ENCODE peak calls at places on chromosomes 13 and 19, in nine cellular contexts. A is IMR-90; V is fibroblast of pulmonary artery; Z is astrocyte of the spinal cord; R is lower lobe of right lung; K is lung; G is GM23338; I is CD8-positive, alpha-beta memory T cell; Q is fibroblast of the aortic adventitia. F is an unnamed sample.
A peak's percentile ranks its signal among the peaks of the same experiment; 100 is the strongest.

GRCh38 chr13:40355126-40355719 is 311.2 kb downstream of the FOXO1 start:
- DNase-seq in A (no peak), Z (no peak), G (no peak), K (no peak), Q (no peak), V (no peak), I (no peak), R (no peak), F (no peak)

GRCh38 chr19:56309511-56310185 is 5.0 kb downstream of the ZSCAN5A start:
- DNase-seq in I (peak; percentile 30), K (peak; percentile 49), G (peak; percentile 90), V (peak; percentile 40), Z (peak; percentile 9), A (peak; percentile 4), R (peak; percentile 81), Q (peak; percentile 7), F (no peak)

GRCh38 chr13:74316531-74316930 is 182.3 kb upstream of the KLF12 start:
- DNase-seq in Q (no peak), Z (no peak), A (peak; percentile 1), G (no peak), V (peak; percentile 25), R (no peak), I (no peak), K (no peak), F (no peak)

GRCh38 chr13:103236213-103236612 is 170.0 kb upstream of the SLC10A2 start:
- DNase-seq in V (peak; percentile 36), I (no peak), A (no peak), K (no peak), G (peak; percentile 3), Z (peak; percentile 9), R (no peak), Q (peak; percentile 18), F (no peak)

GRCh38 chr13:36778083-36778671 is 40.8 kb upstream of the RFXAP start:
- DNase-seq in K (no peak), Q (peak; percentile 23), G (peak; percentile 65), A (peak; percentile 74), R (no peak), V (peak; percentile 22), I (no peak), Z (peak; percentile 63), F (no peak)

GRCh38 chr19:15279326-15279904 is 47.2 kb upstream of the EPHX3 start:
- DNase-seq in I (no peak), V (no peak), Q (no peak), R (no peak), Z (no peak), K (no peak), A (no peak), G (no peak), F (no peak)

GRCh38 chr13:79508224-79508961 is 27.4 kb downstream of the NDFIP2 start:
- DNase-seq in K (no peak), Q (peak; percentile 22), G (no peak), V (peak; percentile 7), A (no peak), R (no peak), Z (no peak), I (no peak), F (no peak)

GRCh38 chr19:18637644-18638630 is 1.1 kb downstream of the KLHL26 start:
- DNase-seq in R (no peak), V (no peak), K (peak; percentile 54), Q (no peak), Z (no peak), G (peak; percentile 54), I (no peak), A (no peak), F (no peak)

GRCh38 chr19:32691952-32692726 is 518 bp downstream of the NUDT19 start:
- DNase-seq in Q (peak; percentile 66), R (peak; percentile 87), Z (peak; percentile 62), I (peak; percentile 37), A (peak; percentile 69), V (peak; percentile 72), K (peak; percentile 74), G (peak; percentile 65), F (no peak)

GRCh38 chr13:48562296-48563066 is 29.6 kb upstream of the RCBTB2 start:
- DNase-seq in Q (no peak), I (peak; percentile 38), K (no peak), A (no peak), R (no peak), Z (no peak), V (no peak), G (no peak), F (no peak)

GRCh38 chr13:41674246-41674645 is 216.9 kb downstream of the RGCC start:
- DNase-seq in A (no peak), G (no peak), Q (no peak), R (no peak), K (no peak), Z (no peak), I (no peak), V (no peak), F (no peak)

GRCh38 chr19:6501740-6502648 is at the start of gene TUBB4A:
- DNase-seq in V (no peak), Z (no peak), G (peak; percentile 62), R (no peak), K (no peak), A (no peak), Q (no peak), I (no peak), F (no peak)

GRCh38 chr19:46784262-46785053 is 3.9 kb downstream of the SLC1A5 start:
- DNase-seq in G (peak; percentile 82), I (no peak), Q (peak; percentile 97), R (peak; percentile 88), K (peak; percentile 90), A (peak; percentile 95), V (peak; percentile 90), Z (peak; percentile 91), F (peak; percentile 71)

GRCh38 chr19:46782355-46783019 is 5.9 kb downstream of the SLC1A5 start:
- DNase-seq in Q (no peak), A (no peak), R (no peak), I (no peak), G (no peak), K (no peak), V (no peak), Z (no peak), F (no peak)

GRCh38 chr19:46785980-46786235 is 2.5 kb downstream of the SLC1A5 start:
- DNase-seq in V (no peak), Q (no peak), G (no peak), K (no peak), I (no peak), Z (no peak), A (no peak), R (no peak), F (no peak)

GRCh38 chr19:46785054-46785979 is 3.1 kb downstream of the SLC1A5 start:
- DNase-seq in Z (no peak), Q (peak; percentile 56), I (no peak), K (no peak), A (peak; percentile 38), V (no peak), R (no peak), G (no peak), F (no peak)

GRCh38 chr19:46783670-46784069 is 4.7 kb downstream of the SLC1A5 start:
- DNase-seq in Z (no peak), A (no peak), G (no peak), Q (no peak), I (no peak), R (no peak), V (no peak), K (no peak), F (no peak)
- H3K4me3 ChIP-seq in Z (peak overlapping the region; percentile 88), A (peak overlapping the region; percentile 36), G (peak overlapping the region; percentile 98), Q (peak overlapping the region; percentile 96), I (no peak overlapping the region), R (peak overlapping the region; percentile 86), V (peak overlapping the region; percentile 87), K (no peak overlapping the region), F (no peak overlapping the region)

GRCh38 chr19:916645-917322 is 349 bp upstream of the KISS1R start:
- DNase-seq in G (peak; percentile 69), A (no peak), I (no peak), Z (no peak), V (no peak), Q (no peak), K (no peak), R (no peak), F (no peak)
- H3K4me3 ChIP-seq in G (peak overlapping the region; percentile 72), A (no peak overlapping the region), I (no peak overlapping the region), Z (no peak overlapping the region), V (no peak overlapping the region), Q (no peak overlapping the region), K (no peak overlapping the region), R (peak overlapping the region; percentile 47), F (peak overlapping the region; percentile 22)

GRCh38 chr19:3065675-3066357 is 3.5 kb upstream of the TLE5 start:
- DNase-seq in I (no peak), Z (no peak), A (no peak), Q (no peak), R (no peak), V (no peak), K (no peak), G (no peak), F (no peak)
- H3K4me3 ChIP-seq in I (no peak overlapping the region), Z (no peak overlapping the region), A (no peak overlapping the region), Q (no peak overlapping the region), R (no peak overlapping the region), V (no peak overlapping the region), K (no peak overlapping the region), G (no peak overlapping the region), F (no peak overlapping the region)

GRCh38 chr19:2015611-2015950 is at the start of gene BTBD2:
- DNase-seq in I (peak; percentile 28), Q (peak; percentile 93), G (peak; percentile 70), A (peak; percentile 84), V (peak; percentile 87), R (peak; percentile 51), Z (peak; percentile 79), K (peak; percentile 67), F (no peak)

GRCh38 chr19:2013683-2013961 is 1.9 kb downstream of the BTBD2 start:
- DNase-seq in G (no peak), K (no peak), R (no peak), Z (no peak), A (no peak), V (no peak), Q (no peak), I (no peak), F (no peak)

GRCh38 chr19:2016041-2016807 is 710 bp upstream of the BTBD2 start:
- DNase-seq in G (peak; percentile 67), R (peak; percentile 77), Q (peak; percentile 89), K (peak; percentile 84), V (peak; percentile 86), Z (peak; percentile 80), I (peak; percentile 35), A (peak; percentile 81), F (no peak)

GRCh38 chr19:2014081-2014693 is 1.3 kb downstream of the BTBD2 start:
- DNase-seq in R (peak; percentile 45), A (no peak), Z (no peak), Q (no peak), V (no peak), I (no peak), K (no peak), G (no peak), F (no peak)

DNA sequence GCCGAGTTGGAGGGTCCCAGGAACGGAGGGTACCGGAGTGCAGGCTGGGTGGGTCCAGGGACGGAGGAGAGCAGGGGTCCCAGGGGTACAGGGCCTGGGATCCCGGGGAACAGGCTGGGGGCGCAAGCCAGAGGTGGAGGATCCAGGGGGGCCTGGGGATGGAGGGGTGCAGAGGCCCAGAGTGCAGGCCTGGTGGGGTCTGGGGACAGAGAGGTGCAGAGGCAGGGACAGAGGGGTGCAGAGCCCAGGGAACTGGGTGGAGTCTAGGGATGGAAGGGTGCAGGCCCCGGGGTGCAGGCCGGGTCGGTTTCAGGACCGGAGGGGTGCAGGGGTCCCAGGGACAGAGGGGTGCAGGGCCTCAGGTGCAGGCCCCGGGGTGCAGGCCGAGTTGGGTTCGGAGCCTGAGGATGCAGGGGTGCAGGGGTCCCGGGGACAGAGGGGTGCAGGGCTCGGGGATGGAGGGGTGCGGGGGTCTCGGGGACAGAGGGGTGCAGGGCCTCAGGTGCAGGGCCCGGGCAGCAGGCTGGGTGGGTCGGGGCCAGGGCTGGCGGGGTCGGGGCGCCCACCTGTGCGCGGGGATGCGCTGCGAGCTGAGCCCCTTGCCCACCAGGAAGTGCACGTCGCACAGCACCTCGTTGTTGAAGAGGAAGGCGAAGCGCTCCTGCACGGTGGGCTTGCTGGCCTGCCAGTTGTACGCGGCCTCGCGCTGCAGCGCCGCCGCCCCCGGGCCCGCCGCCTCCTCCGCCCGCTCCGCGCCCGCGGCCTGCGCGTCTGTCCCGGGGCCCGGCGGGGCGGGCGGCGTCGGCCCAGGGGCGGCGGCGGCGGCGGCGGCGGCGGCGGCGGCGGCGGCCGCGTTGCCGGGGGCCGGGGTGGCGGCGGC is 543 bp downstream of the BTBD2 start:
- DNase-seq in Q (no peak), V (no peak), G (peak; percentile 65), Z (no peak), A (no peak), R (peak; percentile 59), I (peak; percentile 21), K (no peak), F (no peak)
- H3K4me3 ChIP-seq in Q (peak overlapping the region; percentile 81), V (peak overlapping the region; percentile 58), G (peak overlapping the region; percentile 58), Z (peak overlapping the region; percentile 64), A (peak overlapping the region; percentile 100), R (peak overlapping the region; percentile 66), I (no peak overlapping the region), K (peak overlapping the region; percentile 76), F (peak overlapping the region; percentile 73)